ENCODE peak calls at places on chromosomes 7 and 10, in seven cellular contexts. M is tibial nerve, E is ovary, K is sigmoid colon, N is A549, F is stomach, J is transverse colon. Y is an unnamed sample.

GRCh38 chr10:72736176-72736795 is 44.3 kb downstream of the MCU start:
- DNase-seq in M (no peak), E (no peak), K (no peak), N (peak; percentile 33), F (no peak), J (no peak), Y (no peak)

GRCh38 chr7:127287133-127287532 is 34.4 kb upstream of the GRM8 start:
- DNase-seq in M (no peak), E (no peak), K (no peak), N (no peak), F (no peak), J (peak; percentile 25), Y (no peak)

GRCh38 chr10:80165173-80165572 is 32.6 kb downstream of the PLAC9 start:
- DNase-seq in M (no peak), E (no peak), K (peak; percentile 59), N (peak; percentile 25), F (no peak), J (no peak), Y (no peak)

GRCh38 chr10:70247360-70247759 is 14.1 kb upstream of the PPA1 start:
- DNase-seq in M (no peak), E (no peak), K (no peak), N (no peak), F (no peak), J (no peak), Y (no peak)

GRCh38 chr7:149882264-149883048 is 8.7 kb downstream of the ATP6V0E2 start:
- DNase-seq in M (no peak), E (peak; percentile 33), K (peak; percentile 77), N (no peak), F (no peak), J (no peak), Y (no peak)

GRCh38 chr7:140571537-140572122 is 69.0 kb downstream of the DENND2A start:
- DNase-seq in M (no peak), E (no peak), K (peak; percentile 26), N (no peak), F (no peak), J (no peak), Y (no peak)

GRCh38 chr10:110361800-110362456 is 57.2 kb upstream of the SMNDC1 start:
- DNase-seq in M (no peak), E (no peak), K (no peak), N (no peak), F (no peak), J (no peak), Y (no peak)

GRCh38 chr7:44713141-44713540 is 35.5 kb upstream of the ZMIZ2 start:
- DNase-seq in M (no peak), E (no peak), K (no peak), N (no peak), F (no peak), J (no peak), Y (no peak)

GRCh38 chr7:94928168-94928707 is 20.8 kb downstream of the PPP1R9A start:
- DNase-seq in M (no peak), E (no peak), K (no peak), N (no peak), F (no peak), J (no peak), Y (no peak)

GRCh38 chr7:16921644-16922257 is 40.0 kb upstream of the AGR3 start:
- DNase-seq in M (no peak), E (no peak), K (no peak), N (no peak), F (peak; percentile 28), J (no peak), Y (no peak)

GRCh38 chr7:110600983-110601382 is 489.9 kb upstream of the LRRN3 start:
- DNase-seq in M (no peak), E (no peak), K (no peak), N (no peak), F (no peak), J (no peak), Y (no peak)

GRCh38 chr7:25949672-25950487 is 202.1 kb upstream of the NFE2L3 start:
- DNase-seq in M (no peak), E (no peak), K (no peak), N (no peak), F (peak; percentile 54), J (peak; percentile 65), Y (peak; percentile 76)

GRCh38 chr10:27192284-27192683 is 37.1 kb downstream of the MASTL start:
- DNase-seq in M (no peak), E (no peak), K (no peak), N (peak; percentile 58), F (no peak), J (no peak), Y (peak; percentile 45)

GRCh38 chr7:131931368-131931767 is 374.9 kb upstream of the PODXL start:
- DNase-seq in M (no peak), E (no peak), K (no peak), N (no peak), F (no peak), J (no peak), Y (no peak)

GRCh38 chr7:94655884-94656657 is at the start of gene SGCE:
- DNase-seq in M (peak; percentile 63), E (peak; percentile 87), K (peak; percentile 92), N (peak; percentile 55), F (peak; percentile 51), J (peak; percentile 64), Y (peak; percentile 70)

GRCh38 chr7:120852700-120853099 is 5.2 kb downstream of the TSPAN12 start:
- DNase-seq in M (no peak), E (no peak), K (no peak), N (no peak), F (no peak), J (no peak), Y (no peak)

GRCh38 chr10:43689007-43689491 is 40.4 kb upstream of the ZNF32 start:
- DNase-seq in M (no peak), E (no peak), K (peak; percentile 63), N (no peak), F (no peak), J (no peak), Y (no peak)
- H3K4me3 ChIP-seq in M (no peak overlapping the region), E (peak overlapping the region; percentile 41), K (peak overlapping the region; percentile 40), N (peak overlapping the region; percentile 54), F (peak overlapping the region; percentile 60), J (peak overlapping the region; percentile 57), Y (peak overlapping the region; percentile 45)

DNA sequence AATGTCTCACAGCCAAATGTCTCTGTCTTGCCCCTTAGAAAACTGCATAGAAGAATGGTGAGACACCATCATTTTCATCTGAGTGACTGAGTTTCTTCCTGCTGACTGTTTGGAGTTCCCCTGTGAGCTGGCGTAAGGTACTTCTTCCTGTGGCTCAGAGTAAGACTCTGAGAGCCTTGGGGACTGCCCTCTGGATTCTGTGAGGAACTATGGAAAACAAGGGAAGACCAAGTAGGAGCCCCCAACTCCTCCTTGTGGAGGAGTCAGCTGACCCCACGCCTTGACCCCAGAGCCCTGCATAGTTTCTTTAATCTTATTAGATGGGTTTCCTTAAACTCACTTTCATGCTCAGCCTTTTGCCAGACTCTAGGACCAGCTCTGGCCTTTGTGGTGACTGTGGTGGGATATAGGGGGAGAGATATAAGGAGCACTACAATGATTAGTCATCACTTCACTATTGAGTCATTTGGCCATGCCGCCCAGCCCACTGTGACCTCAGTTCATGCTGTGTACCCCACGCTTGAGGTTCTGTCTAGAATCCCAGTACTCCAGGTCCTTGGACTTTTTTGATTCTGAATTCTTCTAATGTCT is 51.8 kb upstream of the FAM133B start:
- DNase-seq in M (no peak), E (no peak), K (no peak), N (no peak), F (no peak), J (no peak), Y (no peak)
- TF ChIP-seq EP300 in M (no peak), E (no peak), K (no peak), N (no peak), F (no peak), J (no peak), Y (no peak)

GRCh38 chr7:34750209-34750608 is 92.2 kb downstream of the NPSR1 start:
- DNase-seq in M (no peak), E (no peak), K (no peak), N (no peak), F (no peak), J (no peak), Y (no peak)

GRCh38 chr7:34750636-34751035 is 92.6 kb downstream of the NPSR1 start:
- DNase-seq in M (no peak), E (no peak), K (no peak), N (no peak), F (no peak), J (no peak), Y (no peak)

GRCh38 chr7:34747842-34748241 is 89.8 kb downstream of the NPSR1 start:
- DNase-seq in M (no peak), E (no peak), K (no peak), N (no peak), F (peak; percentile 48), J (no peak), Y (no peak)

GRCh38 chr7:34747176-34747781 is 89.3 kb downstream of the NPSR1 start:
- DNase-seq in M (no peak), E (no peak), K (no peak), N (no peak), F (no peak), J (no peak), Y (no peak)

GRCh38 chr7:34748244-34749039 is 90.4 kb downstream of the NPSR1 start:
- DNase-seq in M (no peak), E (peak; percentile 31), K (no peak), N (peak; percentile 74), F (peak; percentile 88), J (peak; percentile 80), Y (peak; percentile 93)
- TF ChIP-seq CTCF in M (no peak), E (no peak), K (no peak), N (no peak), F (no peak), J (no peak), Y (no peak)

GRCh38 chr10:93070378-93071176 is 3.1 kb upstream of the CYP26A1 start:
- DNase-seq in M (no peak), E (no peak), K (no peak), N (no peak), F (no peak), J (no peak), Y (no peak)

GRCh38 chr10:93069245-93069561 is 4.5 kb upstream of the CYP26A1 start:
- DNase-seq in M (no peak), E (no peak), K (no peak), N (no peak), F (no peak), J (no peak), Y (no peak)

GRCh38 chr10:93066544-93066913 is 5.9 kb downstream of the CYP26C1 start:
- DNase-seq in M (no peak), E (no peak), K (no peak), N (no peak), F (no peak), J (no peak), Y (no peak)

GRCh38 chr10:93067443-93068365 is 6.0 kb upstream of the CYP26A1 start:
- DNase-seq in M (no peak), E (no peak), K (no peak), N (no peak), F (no peak), J (no peak), Y (no peak)

GRCh38 chr10:93068411-93069244 is 5.1 kb upstream of the CYP26A1 start:
- DNase-seq in M (no peak), E (no peak), K (no peak), N (no peak), F (no peak), J (no peak), Y (no peak)
- H3K4me3 ChIP-seq in M (no peak overlapping the region), E (no peak overlapping the region), K (no peak overlapping the region), N (peak overlapping the region; percentile 42), F (no peak overlapping the region), J (peak overlapping the region; percentile 3), Y (no peak overlapping the region)

DNA sequence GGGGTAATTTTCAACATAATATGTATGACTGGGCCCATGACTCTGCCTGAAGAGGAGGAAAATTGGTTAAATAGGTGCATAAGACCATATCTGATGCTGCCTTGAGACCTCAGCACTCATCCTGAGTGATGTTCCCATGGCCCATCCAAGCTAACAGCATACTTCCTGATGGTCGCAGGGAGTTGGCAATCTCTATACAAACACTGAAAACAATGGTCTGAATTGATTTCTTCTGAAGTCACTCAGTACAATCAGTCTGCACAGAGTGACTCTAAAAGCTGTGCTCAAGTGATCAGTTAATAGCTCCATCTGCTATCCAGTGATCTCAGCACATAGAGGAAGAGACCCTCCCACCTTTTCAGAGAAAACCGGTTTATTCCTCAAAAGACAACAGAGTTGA is 3.9 kb downstream of the PPP1R17 start:
- DNase-seq in M (no peak), E (no peak), K (no peak), N (no peak), F (no peak), J (no peak), Y (no peak)
- TF ChIP-seq EP300 in M (no peak), E (no peak), K (no peak), N (no peak), F (no peak), J (no peak), Y (no peak)